ENCODE peak calls at places on chromosome 11, in five cellular contexts. One of them, this sample, is unnamed.
A peak's percentile ranks its signal among the peaks of the same experiment; 100 is the strongest.

GRCh38 chr11:13837286-13837685 is 125.2 kb upstream of the SPON1 start:
- DNase-seq in hippocampal formation: no peak
- DNase-seq in RWPE1: peak; percentile 88
- DNase-seq in GM23338: no peak
- DNase-seq in T follicular helper cell: no peak
- DNase-seq in this sample: no peak

GRCh38 chr11:92123540-92123939 is 101.1 kb upstream of the FAT3 start:
- DNase-seq in GM23338: no peak
- DNase-seq in RWPE1: no peak
- DNase-seq in hippocampal formation: no peak
- DNase-seq in T follicular helper cell: no peak
- DNase-seq in this sample: no peak

GRCh38 chr11:121494355-121495099 is 41.8 kb upstream of the SORL1-AS1 start:
- DNase-seq in RWPE1: no peak
- DNase-seq in hippocampal formation: no peak
- DNase-seq in T follicular helper cell: no peak
- DNase-seq in GM23338: peak; percentile 24
- DNase-seq in this sample: no peak

GRCh38 chr11:24163146-24163545 is 333.7 kb upstream of the LUZP2 start:
- DNase-seq in T follicular helper cell: no peak
- DNase-seq in GM23338: no peak
- DNase-seq in RWPE1: no peak
- DNase-seq in hippocampal formation: no peak
- DNase-seq in this sample: no peak

GRCh38 chr11:62443390-62444201 is 24.8 kb downstream of the SCGB1A1 start:
- DNase-seq in RWPE1: no peak
- DNase-seq in T follicular helper cell: no peak
- DNase-seq in GM23338: no peak
- DNase-seq in hippocampal formation: no peak
- DNase-seq in this sample: no peak

GRCh38 chr11:116427903-116428637 is 344.7 kb downstream of the BUD13 start:
- DNase-seq in RWPE1: no peak
- DNase-seq in T follicular helper cell: no peak
- DNase-seq in GM23338: no peak
- DNase-seq in hippocampal formation: no peak
- DNase-seq in this sample: peak; percentile 3

GRCh38 chr11:88421530-88421929 is 84.0 kb upstream of the CTSC start:
- DNase-seq in RWPE1: peak; percentile 41
- DNase-seq in GM23338: peak; percentile 32
- DNase-seq in hippocampal formation: no peak
- DNase-seq in T follicular helper cell: no peak
- DNase-seq in this sample: peak; percentile 26

GRCh38 chr11:29173660-29174062 is 843.2 kb downstream of the KCNA4 start:
- DNase-seq in GM23338: no peak
- DNase-seq in T follicular helper cell: no peak
- DNase-seq in RWPE1: peak; percentile 9
- DNase-seq in hippocampal formation: no peak
- DNase-seq in this sample: no peak

This sample was measured in midbrain.